ENCODE peak calls at places on chromosomes 1 and 21, in four cellular contexts. One of them, this sample, is unnamed.
A peak's percentile ranks its signal among the peaks of the same experiment; 100 is the strongest.

GRCh38 chr1:65526049-65526556 is 105.6 kb downstream of the LEPR start:
- DNase-seq in GM23338: peak; percentile 26
- DNase-seq in HepG2: no peak
- DNase-seq in GM12878: no peak
- DNase-seq in this sample: no peak

GRCh38 chr1:176903474-176903873 is 261.0 kb downstream of the ASTN1 start:
- DNase-seq in HepG2: no peak
- DNase-seq in GM23338: no peak
- DNase-seq in GM12878: no peak
- DNase-seq in this sample: no peak

GRCh38 chr1:224540535-224540934 is 75.6 kb upstream of the CNIH3 start:
- DNase-seq in GM12878: no peak
- DNase-seq in HepG2: no peak
- DNase-seq in GM23338: no peak
- DNase-seq in this sample: no peak

GRCh38 chr1:156961709-156962108 is 41.3 kb downstream of the LRRC71 start:
- DNase-seq in GM23338: peak; percentile 39
- DNase-seq in GM12878: no peak
- DNase-seq in HepG2: no peak
- DNase-seq in this sample: peak; percentile 25

GRCh38 chr1:23424171-23424959 is at the start of gene TCEA3:
- DNase-seq in GM23338: peak; percentile 52
- DNase-seq in GM12878: no peak
- DNase-seq in HepG2: peak; percentile 36
- DNase-seq in this sample: no peak

GRCh38 chr1:219155140-219155539 is 18.5 kb upstream of the LYPLAL1 start:
- DNase-seq in GM12878: no peak
- DNase-seq in GM23338: no peak
- DNase-seq in HepG2: no peak
- DNase-seq in this sample: no peak

GRCh38 chr1:244050835-244051444 is at the start of gene ZBTB18:
- DNase-seq in GM12878: no peak
- DNase-seq in GM23338: peak; percentile 52
- DNase-seq in HepG2: no peak
- DNase-seq in this sample: no peak

GRCh38 chr1:15902882-15903281 is 55.4 kb downstream of the SPEN start:
- DNase-seq in HepG2: no peak
- DNase-seq in GM23338: no peak
- DNase-seq in GM12878: no peak
- DNase-seq in this sample: peak; percentile 19

GRCh38 chr1:181255270-181255929 is 166.9 kb downstream of the IER5 start:
- DNase-seq in HepG2: no peak
- DNase-seq in GM23338: no peak
- DNase-seq in GM12878: no peak
- DNase-seq in this sample: peak; percentile 82

GRCh38 chr1:227390525-227390924 is 72.2 kb upstream of the CDC42BPA start:
- DNase-seq in GM12878: no peak
- DNase-seq in GM23338: no peak
- DNase-seq in HepG2: no peak
- DNase-seq in this sample: no peak

GRCh38 chr21:31909153-31909771 is 36.4 kb downstream of the HUNK start:
- DNase-seq in GM23338: peak; percentile 58
- DNase-seq in GM12878: no peak
- DNase-seq in HepG2: no peak
- DNase-seq in this sample: no peak

GRCh38 chr1:181149326-181150000 is 61.0 kb downstream of the IER5 start:
- DNase-seq in GM12878: no peak
- DNase-seq in HepG2: no peak
- DNase-seq in GM23338: peak; percentile 34
- DNase-seq in this sample: no peak

GRCh38 chr1:55987491-55988255 is 591.7 kb downstream of the PLPP3 start:
- DNase-seq in HepG2: no peak
- DNase-seq in GM23338: peak; percentile 28
- DNase-seq in GM12878: no peak
- DNase-seq in this sample: no peak

GRCh38 chr1:12143631-12144155 is 23.1 kb upstream of the TNFRSF1B start:
- DNase-seq in GM12878: no peak
- DNase-seq in HepG2: no peak
- DNase-seq in GM23338: no peak
- DNase-seq in this sample: no peak

GRCh38 chr1:241355311-241356010 is 1.5 kb downstream of the RGS7 start:
- DNase-seq in HepG2: no peak
- DNase-seq in GM12878: no peak
- DNase-seq in GM23338: no peak
- DNase-seq in this sample: no peak

GRCh38 chr1:32948905-32949304 is 15.7 kb downstream of the RNF19B start:
- DNase-seq in GM12878: no peak
- DNase-seq in HepG2: peak; percentile 50
- DNase-seq in GM23338: no peak
- DNase-seq in this sample: peak; percentile 29

GRCh38 chr1:27626031-27626935 is 8.7 kb downstream of the FGR start:
- DNase-seq in HepG2: no peak
- DNase-seq in GM23338: no peak
- DNase-seq in GM12878: peak; percentile 71
- DNase-seq in this sample: no peak

GRCh38 chr1:176384841-176385240 is 78.1 kb upstream of the PAPPA2 start:
- DNase-seq in HepG2: no peak
- DNase-seq in GM12878: no peak
- DNase-seq in GM23338: no peak
- DNase-seq in this sample: no peak

GRCh38 chr21:44867999-44868700 is 5.3 kb downstream of the PTTG1IP start:
- DNase-seq in GM23338: no peak
- DNase-seq in HepG2: no peak
- DNase-seq in GM12878: no peak
- DNase-seq in this sample: no peak

GRCh38 chr21:44867464-44867863 is 6.0 kb downstream of the PTTG1IP start:
- DNase-seq in HepG2: no peak
- DNase-seq in GM23338: no peak
- DNase-seq in GM12878: no peak
- DNase-seq in this sample: no peak

GRCh38 chr21:44868707-44869106 is 4.8 kb downstream of the PTTG1IP start:
- DNase-seq in GM23338: no peak
- DNase-seq in GM12878: no peak
- DNase-seq in HepG2: no peak
- DNase-seq in this sample: no peak

GRCh38 chr21:44865561-44866280 is 7.8 kb downstream of the PTTG1IP start:
- DNase-seq in HepG2: no peak
- DNase-seq in GM12878: no peak
- DNase-seq in GM23338: no peak
- DNase-seq in this sample: no peak

GRCh38 chr21:44866780-44867179 is 6.7 kb downstream of the PTTG1IP start:
- DNase-seq in HepG2: peak; percentile 45
- DNase-seq in GM23338: no peak
- DNase-seq in GM12878: no peak
- DNase-seq in this sample: no peak
- TF ChIP-seq JUNB in HepG2: no peak
- TF ChIP-seq JUNB in GM23338: no peak
- TF ChIP-seq JUNB in GM12878: no peak
- TF ChIP-seq JUNB in this sample: no peak

GRCh38 chr1:160206421-160207117 is 1.4 kb downstream of the PEA15 start:
- DNase-seq in HepG2: no peak
- DNase-seq in GM23338: peak; percentile 65
- DNase-seq in GM12878: no peak
- DNase-seq in this sample: peak; percentile 71

GRCh38 chr1:160205242-160205973 is at the start of gene PEA15:
- DNase-seq in HepG2: no peak
- DNase-seq in GM12878: no peak
- DNase-seq in GM23338: peak; percentile 90
- DNase-seq in this sample: peak; percentile 87

GRCh38 chr1:160207118-160207650 is 2.0 kb downstream of the PEA15 start:
- DNase-seq in GM12878: no peak
- DNase-seq in HepG2: no peak
- DNase-seq in GM23338: no peak
- DNase-seq in this sample: no peak

GRCh38 chr1:160204526-160205241 is 500 bp upstream of the PEA15 start:
- DNase-seq in GM12878: peak; percentile 81
- DNase-seq in GM23338: no peak
- DNase-seq in HepG2: no peak
- DNase-seq in this sample: no peak

DNA sequence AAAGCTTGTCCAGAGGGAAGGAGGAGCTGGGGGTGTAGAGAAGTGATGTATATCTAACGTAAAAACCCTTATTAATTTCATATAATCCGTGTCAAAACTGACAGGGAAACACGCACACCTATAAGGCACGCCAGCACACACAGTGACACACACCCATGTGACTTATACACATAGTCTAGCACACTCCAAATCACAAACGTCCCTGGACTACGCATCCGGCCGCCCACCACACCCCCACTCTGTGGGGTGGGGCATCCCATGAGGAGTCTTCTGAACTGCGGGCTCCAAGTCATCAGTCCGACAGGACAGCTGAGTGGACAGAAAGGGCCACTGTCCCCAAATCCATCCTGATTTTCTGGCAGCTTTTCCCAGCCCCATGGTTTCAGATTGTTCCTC is 788 bp downstream of the PEA15 start:
- DNase-seq in HepG2: no peak
- DNase-seq in GM23338: no peak
- DNase-seq in GM12878: no peak
- DNase-seq in this sample: peak; percentile 48
- TF ChIP-seq JUNB in HepG2: no peak
- TF ChIP-seq JUNB in GM23338: no peak
- TF ChIP-seq JUNB in GM12878: no peak
- TF ChIP-seq JUNB in this sample: no peak

DNA sequence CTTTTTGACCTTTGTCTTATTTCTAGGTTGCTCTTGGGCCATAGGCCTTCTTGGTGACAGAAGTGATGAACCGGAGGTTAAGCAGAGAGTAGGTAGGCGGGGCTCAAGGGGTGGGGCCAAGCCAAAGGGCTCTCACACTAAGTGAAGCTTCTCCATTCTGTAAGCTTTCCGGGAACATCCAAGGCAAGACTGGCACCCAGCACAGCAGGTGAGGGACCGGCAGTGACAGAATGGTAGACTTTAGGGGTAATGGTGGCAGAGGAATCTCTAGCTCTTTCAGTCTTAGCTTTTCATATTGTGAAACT is at the start of gene TNFAIP8L2:
- DNase-seq in HepG2: no peak
- DNase-seq in GM12878: peak; percentile 32
- DNase-seq in GM23338: peak; percentile 44
- DNase-seq in this sample: no peak
- TF ChIP-seq JUNB in HepG2: no peak
- TF ChIP-seq JUNB in GM12878: no peak
- TF ChIP-seq JUNB in GM23338: no peak
- TF ChIP-seq JUNB in this sample: no peak

DNA sequence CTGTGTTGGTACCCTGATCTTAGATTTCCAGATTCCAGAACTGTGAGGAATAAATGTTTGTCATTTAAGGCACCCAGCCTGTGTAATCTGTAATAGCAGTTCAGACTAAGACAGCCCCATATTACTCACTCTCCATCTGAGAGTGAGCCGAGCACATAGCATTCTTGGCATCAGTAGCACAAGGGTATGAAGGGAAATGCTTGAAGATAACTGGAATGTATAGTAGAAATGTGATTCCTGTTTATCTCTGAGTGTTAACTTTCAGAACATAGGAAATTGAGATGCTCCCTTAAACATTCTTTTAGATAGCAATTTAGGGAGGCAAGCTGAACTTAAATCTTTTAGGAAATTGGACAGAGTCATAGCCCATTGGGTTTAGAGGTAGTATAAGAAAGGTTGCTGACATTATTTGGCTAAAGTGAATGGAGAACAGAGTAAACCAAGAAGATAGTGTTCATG is 73.4 kb downstream of the LRRC8D start:
- DNase-seq in GM23338: no peak
- DNase-seq in HepG2: no peak
- DNase-seq in GM12878: no peak
- DNase-seq in this sample: no peak
- TF ChIP-seq JUNB in GM23338: no peak
- TF ChIP-seq JUNB in HepG2: no peak
- TF ChIP-seq JUNB in GM12878: no peak
- TF ChIP-seq JUNB in this sample: no peak

This sample was measured in A549.